ENCODE peak calls at places on chromosomes 2 and 18, in eight cellular contexts. One of them, this sample, is unnamed.

GRCh38 chr18:13136056-13136688 is 82.4 kb upstream of the LDLRAD4 start:
- DNase-seq in MM.1S: no peak
- DNase-seq in CD4-positive, alpha-beta T cell: no peak
- DNase-seq in A549: no peak
- DNase-seq in thoracic aorta: no peak
- DNase-seq in AG04450: no peak
- DNase-seq in upper lobe of left lung: peak; percentile 79
- DNase-seq in PC-3: no peak
- DNase-seq in this sample: no peak

GRCh38 chr2:48306409-48307284 is 223.3 kb upstream of the STON1 start:
- DNase-seq in MM.1S: no peak
- DNase-seq in CD4-positive, alpha-beta T cell: no peak
- DNase-seq in A549: no peak
- DNase-seq in thoracic aorta: no peak
- DNase-seq in AG04450: no peak
- DNase-seq in upper lobe of left lung: no peak
- DNase-seq in PC-3: no peak
- DNase-seq in this sample: no peak

GRCh38 chr2:159411460-159411859 is 125.0 kb upstream of the WDSUB1 start:
- DNase-seq in MM.1S: no peak
- DNase-seq in CD4-positive, alpha-beta T cell: no peak
- DNase-seq in A549: no peak
- DNase-seq in thoracic aorta: no peak
- DNase-seq in AG04450: no peak
- DNase-seq in upper lobe of left lung: no peak
- DNase-seq in PC-3: no peak
- DNase-seq in this sample: no peak

GRCh38 chr2:53417385-53417784 is 350.2 kb upstream of the CHAC2 start:
- DNase-seq in MM.1S: no peak
- DNase-seq in CD4-positive, alpha-beta T cell: no peak
- DNase-seq in A549: no peak
- DNase-seq in thoracic aorta: no peak
- DNase-seq in AG04450: no peak
- DNase-seq in upper lobe of left lung: no peak
- DNase-seq in PC-3: no peak
- DNase-seq in this sample: no peak

GRCh38 chr2:223696719-223697118 is 94.6 kb upstream of the SCG2 start:
- DNase-seq in MM.1S: no peak
- DNase-seq in CD4-positive, alpha-beta T cell: no peak
- DNase-seq in A549: peak; percentile 79
- DNase-seq in thoracic aorta: no peak
- DNase-seq in AG04450: no peak
- DNase-seq in upper lobe of left lung: no peak
- DNase-seq in PC-3: peak; percentile 89
- DNase-seq in this sample: no peak

GRCh38 chr18:29418136-29418535 is 1241.2 kb upstream of the CDH2 start:
- DNase-seq in MM.1S: no peak
- DNase-seq in CD4-positive, alpha-beta T cell: no peak
- DNase-seq in A549: no peak
- DNase-seq in thoracic aorta: no peak
- DNase-seq in AG04450: peak; percentile 10
- DNase-seq in upper lobe of left lung: no peak
- DNase-seq in PC-3: peak; percentile 69
- DNase-seq in this sample: no peak

GRCh38 chr2:96616128-96616527 is 22.0 kb downstream of the KANSL3 start:
- DNase-seq in MM.1S: no peak
- DNase-seq in CD4-positive, alpha-beta T cell: no peak
- DNase-seq in A549: no peak
- DNase-seq in thoracic aorta: no peak
- DNase-seq in AG04450: no peak
- DNase-seq in upper lobe of left lung: no peak
- DNase-seq in PC-3: no peak
- DNase-seq in this sample: no peak

GRCh38 chr2:168632733-168633132 is 169.7 kb upstream of the NOSTRIN start:
- DNase-seq in MM.1S: no peak
- DNase-seq in CD4-positive, alpha-beta T cell: no peak
- DNase-seq in A549: no peak
- DNase-seq in thoracic aorta: no peak
- DNase-seq in AG04450: no peak
- DNase-seq in upper lobe of left lung: no peak
- DNase-seq in PC-3: no peak
- DNase-seq in this sample: no peak

GRCh38 chr2:24652265-24653232 is 140.6 kb downstream of the PTRHD1 start:
- DNase-seq in MM.1S: no peak
- DNase-seq in CD4-positive, alpha-beta T cell: no peak
- DNase-seq in A549: no peak
- DNase-seq in thoracic aorta: no peak
- DNase-seq in AG04450: no peak
- DNase-seq in upper lobe of left lung: no peak
- DNase-seq in PC-3: no peak
- DNase-seq in this sample: no peak

GRCh38 chr2:9074930-9075329 is 71.4 kb upstream of the MBOAT2 start:
- DNase-seq in MM.1S: no peak
- DNase-seq in CD4-positive, alpha-beta T cell: no peak
- DNase-seq in A549: no peak
- DNase-seq in thoracic aorta: no peak
- DNase-seq in AG04450: no peak
- DNase-seq in upper lobe of left lung: no peak
- DNase-seq in PC-3: no peak
- DNase-seq in this sample: no peak

GRCh38 chr2:63827749-63828148 is 13.9 kb upstream of the UGP2 start:
- DNase-seq in MM.1S: peak; percentile 88
- DNase-seq in CD4-positive, alpha-beta T cell: no peak
- DNase-seq in A549: peak; percentile 32
- DNase-seq in thoracic aorta: no peak
- DNase-seq in AG04450: peak; percentile 68
- DNase-seq in upper lobe of left lung: no peak
- DNase-seq in PC-3: peak; percentile 80
- DNase-seq in this sample: no peak

GRCh38 chr2:39218401-39218800 is 25.4 kb downstream of the CDKL4 start:
- DNase-seq in MM.1S: no peak
- DNase-seq in CD4-positive, alpha-beta T cell: no peak
- DNase-seq in A549: no peak
- DNase-seq in thoracic aorta: no peak
- DNase-seq in AG04450: no peak
- DNase-seq in upper lobe of left lung: no peak
- DNase-seq in PC-3: no peak
- DNase-seq in this sample: no peak

GRCh38 chr2:70036290-70036689 is 51.0 kb upstream of the PCBP1 start:
- DNase-seq in MM.1S: no peak
- DNase-seq in CD4-positive, alpha-beta T cell: no peak
- DNase-seq in A549: no peak
- DNase-seq in thoracic aorta: no peak
- DNase-seq in AG04450: no peak
- DNase-seq in upper lobe of left lung: no peak
- DNase-seq in PC-3: no peak
- DNase-seq in this sample: no peak

GRCh38 chr2:171042253-171042969 is 113.4 kb downstream of the GORASP2 start:
- DNase-seq in MM.1S: no peak
- DNase-seq in CD4-positive, alpha-beta T cell: no peak
- DNase-seq in A549: no peak
- DNase-seq in thoracic aorta: no peak
- DNase-seq in AG04450: no peak
- DNase-seq in upper lobe of left lung: no peak
- DNase-seq in PC-3: no peak
- DNase-seq in this sample: no peak

GRCh38 chr2:190574169-190574568 is 39.6 kb upstream of the NEMP2 start:
- DNase-seq in MM.1S: no peak
- DNase-seq in CD4-positive, alpha-beta T cell: no peak
- DNase-seq in A549: peak; percentile 56
- DNase-seq in thoracic aorta: no peak
- DNase-seq in AG04450: no peak
- DNase-seq in upper lobe of left lung: no peak
- DNase-seq in PC-3: peak; percentile 29
- DNase-seq in this sample: no peak

GRCh38 chr2:136248242-136248641 is 130.3 kb upstream of the CXCR4 start:
- DNase-seq in MM.1S: no peak
- DNase-seq in CD4-positive, alpha-beta T cell: no peak
- DNase-seq in A549: peak; percentile 22
- DNase-seq in thoracic aorta: no peak
- DNase-seq in AG04450: no peak
- DNase-seq in upper lobe of left lung: no peak
- DNase-seq in PC-3: peak; percentile 38
- DNase-seq in this sample: no peak

GRCh38 chr2:152532241-152532640 is 185.0 kb downstream of the PRPF40A start:
- DNase-seq in MM.1S: no peak
- DNase-seq in CD4-positive, alpha-beta T cell: no peak
- DNase-seq in A549: no peak
- DNase-seq in thoracic aorta: no peak
- DNase-seq in AG04450: no peak
- DNase-seq in upper lobe of left lung: no peak
- DNase-seq in PC-3: no peak
- DNase-seq in this sample: no peak

GRCh38 chr2:72887032-72887835 is at the start of gene SPR:
- DNase-seq in MM.1S: peak; percentile 83
- DNase-seq in CD4-positive, alpha-beta T cell: peak; percentile 21
- DNase-seq in A549: peak; percentile 85
- DNase-seq in thoracic aorta: no peak
- DNase-seq in AG04450: no peak
- DNase-seq in upper lobe of left lung: peak; percentile 96
- DNase-seq in PC-3: peak; percentile 80
- DNase-seq in this sample: peak; percentile 93

GRCh38 chr2:44789971-44790721 is 151.4 kb upstream of the SIX3 start:
- DNase-seq in MM.1S: no peak
- DNase-seq in CD4-positive, alpha-beta T cell: no peak
- DNase-seq in A549: no peak
- DNase-seq in thoracic aorta: no peak
- DNase-seq in AG04450: no peak
- DNase-seq in upper lobe of left lung: no peak
- DNase-seq in PC-3: no peak
- DNase-seq in this sample: no peak

DNA sequence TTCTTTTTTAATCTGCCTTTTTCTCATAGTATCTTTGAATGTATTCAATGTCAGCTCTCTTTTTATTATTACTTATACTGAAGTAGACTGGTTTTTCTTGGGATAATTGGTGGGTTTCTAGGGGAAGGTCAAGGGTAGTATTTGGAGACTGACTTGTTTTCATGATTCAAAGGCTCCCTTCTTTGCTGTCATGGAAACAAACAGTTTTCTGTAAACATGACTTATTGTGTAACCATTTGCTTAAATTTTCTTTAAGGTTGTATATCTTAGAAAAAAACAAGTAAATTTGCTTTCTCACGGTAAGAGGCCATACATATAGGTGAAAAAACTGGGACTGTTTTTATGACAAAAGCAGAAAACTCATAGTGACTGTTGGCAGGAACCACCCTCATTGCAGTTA is 5.7 kb upstream of the RDH14 start:
- DNase-seq in MM.1S: no peak
- DNase-seq in CD4-positive, alpha-beta T cell: no peak
- DNase-seq in A549: no peak
- DNase-seq in thoracic aorta: no peak
- DNase-seq in AG04450: no peak
- DNase-seq in upper lobe of left lung: no peak
- DNase-seq in PC-3: no peak
- DNase-seq in this sample: no peak
- TF ChIP-seq CTCF in MM.1S: no peak
- TF ChIP-seq CTCF in CD4-positive, alpha-beta T cell: no peak
- TF ChIP-seq CTCF in A549: no peak
- TF ChIP-seq CTCF in thoracic aorta: no peak
- TF ChIP-seq CTCF in AG04450: no peak
- TF ChIP-seq CTCF in upper lobe of left lung: no peak
- TF ChIP-seq CTCF in PC-3: no peak
- TF ChIP-seq CTCF in this sample: no peak

DNA sequence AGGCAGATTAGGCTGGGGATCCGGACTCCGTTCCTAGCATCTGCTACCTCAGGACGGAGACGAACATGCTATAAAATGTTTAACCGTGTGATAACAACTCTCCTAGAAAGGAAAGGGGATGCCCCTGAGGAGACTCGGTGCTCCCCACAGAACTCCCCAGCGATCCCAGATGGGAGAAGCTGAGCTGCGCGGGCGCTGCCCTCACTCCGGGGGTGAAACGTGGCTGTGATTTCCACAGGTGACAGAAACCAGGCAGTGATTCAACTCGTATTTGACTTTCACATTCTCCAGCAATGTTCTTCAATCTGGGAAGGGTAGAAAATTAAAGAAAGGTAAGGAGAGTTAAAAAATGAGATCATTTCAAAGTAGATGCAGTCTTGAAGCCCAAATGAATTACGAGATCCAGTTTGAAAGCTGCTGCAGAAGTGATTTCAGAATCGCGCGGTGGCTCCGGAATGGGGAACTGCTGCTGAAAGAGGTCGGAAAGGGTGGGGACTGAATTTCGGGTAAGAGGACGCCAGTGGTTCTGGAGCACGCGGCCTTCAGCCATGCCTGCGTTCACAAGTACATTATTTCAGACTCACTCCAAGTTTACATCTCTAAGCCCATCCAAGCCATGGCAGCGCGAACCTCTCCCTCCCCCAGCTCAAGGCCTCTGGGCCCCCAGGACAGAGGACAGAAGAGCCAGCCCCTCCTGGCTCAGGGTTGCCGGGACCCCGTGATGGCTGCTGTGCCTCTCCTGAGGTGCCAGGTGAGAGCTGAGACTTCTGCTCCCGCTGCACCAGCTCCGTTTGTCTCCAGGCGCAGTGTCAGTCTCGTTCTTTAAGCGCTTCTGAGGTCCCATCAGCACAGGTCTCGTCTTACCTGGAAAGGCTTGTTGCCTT is 39.5 kb downstream of the ADNP2 start:
- DNase-seq in MM.1S: no peak
- DNase-seq in CD4-positive, alpha-beta T cell: no peak
- DNase-seq in A549: no peak
- DNase-seq in thoracic aorta: no peak
- DNase-seq in AG04450: no peak
- DNase-seq in upper lobe of left lung: peak; percentile 47
- DNase-seq in PC-3: no peak
- DNase-seq in this sample: no peak
- H3K27ac ChIP-seq in MM.1S: peak overlapping the region; percentile 29
- H3K27ac ChIP-seq in CD4-positive, alpha-beta T cell: no peak overlapping the region
- H3K27ac ChIP-seq in A549: peak overlapping the region; percentile 71
- H3K27ac ChIP-seq in thoracic aorta: no peak overlapping the region
- H3K27ac ChIP-seq in AG04450: no peak overlapping the region
- H3K27ac ChIP-seq in upper lobe of left lung: no peak overlapping the region
- H3K27ac ChIP-seq in PC-3: no peak overlapping the region
- H3K27ac ChIP-seq in this sample: peak overlapping the region; percentile 45

DNA sequence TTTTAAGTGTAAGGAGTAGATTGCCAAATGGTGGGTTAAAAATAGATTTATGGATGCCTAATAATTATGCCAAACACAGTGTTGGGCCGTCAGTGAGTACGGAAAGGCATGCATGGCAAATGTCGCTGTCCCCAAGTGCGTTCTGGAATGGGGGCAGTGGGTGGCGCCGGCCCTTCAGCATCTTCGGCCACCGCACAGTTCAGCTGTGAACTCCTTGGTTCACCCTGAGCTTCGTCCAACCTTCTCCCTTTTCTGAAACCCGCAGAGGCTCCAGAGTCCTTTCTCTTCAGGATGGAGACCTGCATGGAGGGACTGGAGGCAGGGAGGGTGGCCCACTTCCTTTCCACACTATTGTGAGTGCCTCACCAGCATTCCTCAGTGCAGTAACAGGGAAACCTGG is 74.8 kb upstream of the TXNDC2 start:
- DNase-seq in MM.1S: no peak
- DNase-seq in CD4-positive, alpha-beta T cell: no peak
- DNase-seq in A549: no peak
- DNase-seq in thoracic aorta: no peak
- DNase-seq in AG04450: no peak
- DNase-seq in upper lobe of left lung: no peak
- DNase-seq in PC-3: no peak
- DNase-seq in this sample: no peak
- TF ChIP-seq CTCF in MM.1S: no peak
- TF ChIP-seq CTCF in CD4-positive, alpha-beta T cell: no peak
- TF ChIP-seq CTCF in A549: no peak
- TF ChIP-seq CTCF in thoracic aorta: no peak
- TF ChIP-seq CTCF in AG04450: no peak
- TF ChIP-seq CTCF in upper lobe of left lung: no peak
- TF ChIP-seq CTCF in PC-3: no peak
- TF ChIP-seq CTCF in this sample: no peak

GRCh38 chr2:126657146-126657635 is 1.2 kb downstream of the GYPC start:
- DNase-seq in MM.1S: peak; percentile 36
- DNase-seq in CD4-positive, alpha-beta T cell: no peak
- DNase-seq in A549: no peak
- DNase-seq in thoracic aorta: no peak
- DNase-seq in AG04450: peak; percentile 92
- DNase-seq in upper lobe of left lung: no peak
- DNase-seq in PC-3: peak; percentile 4
- DNase-seq in this sample: no peak
- H3K27ac ChIP-seq in MM.1S: peak overlapping the region; percentile 91
- H3K27ac ChIP-seq in CD4-positive, alpha-beta T cell: peak overlapping the region; percentile 81
- H3K27ac ChIP-seq in A549: no peak overlapping the region
- H3K27ac ChIP-seq in thoracic aorta: peak overlapping the region; percentile 91
- H3K27ac ChIP-seq in AG04450: peak overlapping the region; percentile 100
- H3K27ac ChIP-seq in upper lobe of left lung: peak overlapping the region; percentile 97
- H3K27ac ChIP-seq in PC-3: no peak overlapping the region
- H3K27ac ChIP-seq in this sample: peak overlapping the region; percentile 89

This sample was measured in pancreas.